ENCODE peak calls at places on chromosomes 7 and 10, in ten cellular contexts. F, B, N, K, Z, O, V, Q, U and M are unnamed samples.

GRCh38 chr7:149870701-149871483 is 2.9 kb upstream of the ATP6V0E2 start:
- DNase-seq in V (no peak), K (no peak), F (peak), N (no peak), O (no peak), Z (no peak), U (no peak), Q (no peak), B (no peak), M (peak)

GRCh38 chr10:9253121-9253520 is 1198.6 kb downstream of the GATA3 start:
- DNase-seq in K (no peak), Z (no peak), F (no peak), U (no peak), B (no peak), O (no peak), V (peak), N (peak), Q (peak), M (no peak)

GRCh38 chr10:11173062-11173461 is 155.4 kb downstream of the CELF2 start:
- DNase-seq in F (no peak), Q (no peak), K (no peak), Z (no peak), V (no peak), N (no peak), O (no peak), U (no peak), B (no peak), M (no peak)

GRCh38 chr7:28802450-28802849 is 155.7 kb downstream of the TRIL start:
- DNase-seq in Q (peak), F (no peak), Z (no peak), O (no peak), B (no peak), N (no peak), K (no peak), U (no peak), V (no peak), M (no peak)

GRCh38 chr10:14056545-14057332 is 274.0 kb downstream of the FRMD4A start:
- DNase-seq in F (peak), N (peak), Q (peak), V (no peak), O (no peak), Z (no peak), B (no peak), K (no peak), U (no peak), M (no peak)

GRCh38 chr7:64874114-64874513 is 29.0 kb upstream of the ZNF273 start:
- DNase-seq in N (no peak), Q (peak), V (peak), F (no peak), U (no peak), K (no peak), B (peak), O (no peak), Z (no peak), M (no peak)

GRCh38 chr10:60759181-60759580 is 19.1 kb upstream of the CDK1 start:
- DNase-seq in O (no peak), F (peak), Z (no peak), B (no peak), U (no peak), K (no peak), N (no peak), Q (no peak), V (no peak), M (no peak)

GRCh38 chr7:56115852-56116538 is at the start of gene NUPR2:
- DNase-seq in V (no peak), Q (no peak), O (no peak), F (no peak), K (no peak), B (no peak), Z (no peak), N (no peak), U (no peak), M (peak)

GRCh38 chr7:19572566-19572965 is 136.3 kb downstream of the POLR1F start:
- DNase-seq in Q (no peak), V (no peak), K (no peak), N (no peak), F (no peak), Z (no peak), B (no peak), U (no peak), O (no peak), M (no peak)

GRCh38 chr7:112501958-112502503 is 21.2 kb downstream of the LSMEM1 start:
- DNase-seq in Z (no peak), B (no peak), O (no peak), U (no peak), Q (no peak), V (no peak), K (no peak), N (no peak), F (no peak), M (no peak)

GRCh38 chr7:30240401-30240800 is 44.0 kb upstream of the ZNRF2 start:
- DNase-seq in Z (no peak), Q (peak), V (no peak), F (peak), K (no peak), B (no peak), O (peak), U (no peak), N (no peak), M (no peak)

GRCh38 chr10:133528845-133529575 is 1.8 kb downstream of the CYP2E1 start:
- DNase-seq in Q (peak), U (no peak), V (peak), B (no peak), K (no peak), Z (no peak), O (no peak), N (no peak), F (no peak), M (no peak)

GRCh38 chr10:75245354-75246001 is 9.7 kb upstream of the COMTD1 start:
- DNase-seq in O (no peak), K (no peak), N (no peak), F (no peak), B (no peak), U (no peak), V (peak), Q (no peak), Z (no peak), M (peak)

GRCh38 chr7:30799206-30799975 is 28.2 kb downstream of the MINDY4 start:
- DNase-seq in O (peak), Z (no peak), Q (peak), U (peak), K (no peak), B (no peak), V (peak), N (peak), F (peak), M (no peak)

GRCh38 chr10:108684431-108684830 is 1238.9 kb downstream of the XPNPEP1 start:
- DNase-seq in O (no peak), U (no peak), V (no peak), F (no peak), B (no peak), Z (no peak), Q (peak), K (no peak), N (no peak), M (no peak)

GRCh38 chr10:110671788-110672579 is 27.8 kb downstream of the RBM20 start:
- DNase-seq in N (peak), Z (peak), V (peak), Q (peak), O (peak), U (no peak), K (peak), F (peak), B (no peak), M (peak)

GRCh38 chr7:155466814-155467675 is 9.1 kb downstream of the EN2 start:
- DNase-seq in Q (no peak), B (no peak), O (no peak), N (no peak), Z (peak), F (peak), V (no peak), U (no peak), K (peak), M (no peak)

GRCh38 chr7:34991938-34992840 is 45.1 kb downstream of the DPY19L1 start:
- DNase-seq in U (no peak), N (peak), K (no peak), Q (peak), B (no peak), F (no peak), Z (no peak), V (peak), O (peak), M (no peak)

GRCh38 chr10:17872191-17873091 is 63.3 kb downstream of the MRC1 start:
- DNase-seq in Z (peak), B (peak), O (peak), N (peak), F (peak), Q (no peak), V (peak), U (no peak), K (peak), M (peak)

GRCh38 chr10:110498087-110498981 is 627 bp downstream of the DUSP5 start:
- DNase-seq in N (peak), O (peak), B (peak), V (no peak), K (no peak), Z (no peak), Q (peak), F (peak), U (no peak), M (peak)

GRCh38 chr10:4684434-4684833 is 141.6 kb upstream of the AKR1E2 start:
- DNase-seq in Z (no peak), O (no peak), Q (peak), U (no peak), N (no peak), V (peak), K (no peak), F (no peak), B (no peak), M (no peak)

GRCh38 chr10:120727001-120727400 is 124.2 kb upstream of the WDR11 start:
- DNase-seq in N (no peak), B (no peak), Z (no peak), K (no peak), F (no peak), U (no peak), Q (peak), V (peak), O (no peak), M (no peak)

GRCh38 chr10:86343761-86344160 is 22.8 kb downstream of the GRID1 start:
- DNase-seq in O (no peak), K (no peak), U (no peak), Z (no peak), F (no peak), V (no peak), B (no peak), N (no peak), Q (no peak), M (no peak)

GRCh38 chr10:104337527-104337984 is 709 bp downstream of the ITPRIP start:
- DNase-seq in K (no peak), U (no peak), N (no peak), O (peak), B (peak), F (peak), V (peak), Z (no peak), Q (no peak), M (peak)

GRCh38 chr7:81162234-81162633 is 243.4 kb upstream of the SEMA3C start:
- DNase-seq in Z (no peak), O (no peak), F (no peak), B (no peak), V (no peak), Q (no peak), N (no peak), U (no peak), K (no peak), M (no peak)

GRCh38 chr10:48800283-48800675 is 115.6 kb downstream of the WDFY4 start:
- DNase-seq in K (no peak), Z (no peak), O (peak), Q (no peak), N (no peak), V (no peak), U (no peak), F (peak), B (peak), M (no peak)

GRCh38 chr7:43880596-43880995 is 11.3 kb upstream of the MRPS24 start:
- DNase-seq in B (no peak), K (no peak), V (no peak), U (no peak), N (no peak), Q (no peak), Z (no peak), F (peak), O (no peak), M (no peak)

GRCh38 chr7:128827248-128827958 is 2.8 kb upstream of the FLNC start:
- DNase-seq in Z (no peak), B (no peak), O (no peak), K (no peak), Q (peak), F (peak), V (peak), N (peak), U (no peak), M (no peak)

GRCh38 chr7:17773289-17773626 is 167.0 kb downstream of the SNX13 start:
- DNase-seq in B (no peak), U (peak), N (peak), F (no peak), K (peak), Q (peak), Z (no peak), O (no peak), V (peak), M (peak)

GRCh38 chr7:102845351-102845750 is 67.4 kb upstream of the LRRC17 start:
- DNase-seq in Z (no peak), K (no peak), U (no peak), F (no peak), B (no peak), O (no peak), N (no peak), V (no peak), Q (no peak), M (no peak)

GRCh38 chr7:66050990-66051424 is 24.6 kb upstream of the ASL start:
- DNase-seq in U (peak), V (peak), K (peak), N (peak), Z (no peak), Q (peak), O (no peak), F (peak), B (no peak), M (no peak)

GRCh38 chr10:76149602-76150138 is 718.2 kb downstream of the LRMDA start:
- DNase-seq in K (no peak), V (no peak), Z (no peak), O (no peak), B (no peak), U (no peak), N (no peak), Q (no peak), F (peak), M (no peak)

GRCh38 chr10:93874309-93875031 is 19.3 kb upstream of the SLC35G1 start:
- DNase-seq in Z (no peak), N (no peak), V (no peak), B (no peak), Q (no peak), U (no peak), K (no peak), F (no peak), O (no peak), M (no peak)

GRCh38 chr7:79282882-79283602 is 170.4 kb downstream of the MAGI2 start:
- DNase-seq in Z (no peak), F (no peak), O (no peak), V (peak), Q (peak), K (peak), B (no peak), N (peak), U (no peak), M (no peak)

GRCh38 chr10:71077143-71077581 is 135.2 kb upstream of the UNC5B start:
- DNase-seq in V (no peak), Q (no peak), Z (no peak), B (no peak), O (no peak), U (no peak), N (no peak), K (no peak), F (peak), M (no peak)

GRCh38 chr10:100529473-100530298 is at the start of gene NDUFB8:
- DNase-seq in Q (peak), U (no peak), F (peak), B (peak), V (peak), O (peak), Z (peak), N (peak), K (peak), M (peak)

GRCh38 chr10:33496096-33496495 is 161.6 kb upstream of the NRP1 start:
- DNase-seq in N (no peak), B (no peak), Z (no peak), K (no peak), U (no peak), F (no peak), O (no peak), Q (no peak), V (no peak), M (no peak)

GRCh38 chr10:62627985-62628384 is 176.5 kb upstream of the ADO start:
- DNase-seq in V (peak), Q (peak), O (no peak), Z (no peak), F (no peak), N (peak), B (no peak), K (no peak), U (no peak), M (peak)

GRCh38 chr10:62633976-62634375 is 170.5 kb upstream of the ADO start:
- DNase-seq in Z (no peak), N (no peak), B (no peak), Q (no peak), F (no peak), K (no peak), V (no peak), O (no peak), U (no peak), M (no peak)

GRCh38 chr10:62636825-62637248 is 167.7 kb upstream of the ADO start:
- DNase-seq in Q (no peak), N (peak), Z (no peak), K (no peak), O (peak), U (no peak), F (no peak), V (peak), B (peak), M (no peak)

GRCh38 chr10:62635127-62635526 is 169.4 kb upstream of the ADO start:
- DNase-seq in Z (no peak), K (no peak), O (no peak), N (no peak), Q (peak), B (no peak), U (no peak), V (no peak), F (no peak), M (no peak)

DNA sequence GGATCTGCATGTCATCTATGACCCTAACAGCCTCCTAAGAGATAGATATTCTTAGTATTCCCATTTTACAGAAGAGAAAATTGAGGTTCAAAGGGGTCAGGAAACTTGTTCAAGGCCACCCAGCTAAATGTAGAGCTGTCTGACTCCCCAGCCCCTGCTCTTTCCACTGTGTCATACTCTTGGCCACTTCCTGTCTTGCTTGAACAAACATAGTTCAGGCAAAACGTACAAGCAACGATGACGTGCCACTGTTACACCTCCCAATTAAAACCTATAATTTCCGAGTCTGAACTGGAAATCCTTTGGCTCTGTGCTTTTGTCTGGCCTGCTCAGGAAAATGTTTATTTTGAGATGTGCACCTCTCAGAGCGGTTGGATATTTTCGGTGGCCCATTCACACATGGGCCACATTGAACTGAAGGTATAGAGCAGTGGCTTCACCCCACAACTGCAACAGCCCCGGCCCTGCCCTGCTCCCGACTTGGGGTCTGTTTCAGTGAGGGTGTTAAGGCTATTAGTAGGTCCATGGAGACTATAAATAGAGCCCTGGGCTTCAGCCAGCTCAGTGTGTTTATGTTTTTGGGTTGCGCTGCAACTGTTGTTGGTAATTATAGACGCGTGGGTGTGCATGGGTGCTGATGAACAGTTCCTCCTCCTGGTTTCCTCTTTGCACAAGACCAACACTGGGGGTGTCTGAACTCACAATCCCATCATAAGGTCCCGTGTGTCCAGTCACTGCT is 172.3 kb upstream of the ADO start:
- DNase-seq in V (peak), O (peak), N (no peak), Z (no peak), B (no peak), F (no peak), K (no peak), U (no peak), Q (peak), M (no peak)
- H3K9ac ChIP-seq in V (no peak), O (no peak), N (no peak), Z (no peak), B (no peak), F (no peak), K (no peak), U (no peak), Q (no peak), M (no peak)

DNA sequence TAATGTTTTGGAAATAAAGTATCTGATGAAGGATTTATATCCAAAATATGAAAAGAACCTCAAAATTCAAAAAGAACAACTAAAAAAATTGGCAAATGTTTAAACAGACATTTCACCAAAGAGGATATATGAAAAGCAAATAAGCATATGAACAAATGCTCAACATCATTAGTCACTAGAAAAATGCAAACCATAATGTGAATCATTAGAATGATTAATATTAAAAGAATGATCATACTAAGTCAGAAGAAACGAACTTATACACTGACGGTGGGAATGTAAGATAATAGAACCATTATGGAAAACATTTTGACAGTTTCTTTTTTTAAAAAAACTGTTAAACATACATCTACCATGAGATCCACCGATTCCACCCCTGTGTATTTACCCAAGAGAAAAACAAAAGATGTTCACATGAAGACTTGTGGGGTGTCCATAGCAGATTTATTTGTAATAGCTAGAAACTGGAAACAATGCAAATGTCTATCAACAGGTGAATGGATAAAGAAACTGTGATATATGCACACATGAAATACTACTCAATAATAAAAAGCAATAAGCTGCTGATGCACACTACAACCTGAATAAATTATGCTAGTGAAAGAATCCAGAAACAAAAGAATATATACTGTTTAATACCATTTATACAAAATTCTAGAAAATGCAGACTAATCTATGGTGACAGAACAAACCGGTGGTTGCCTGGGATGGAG is 35.7 kb downstream of the PRKG1 start:
- DNase-seq in Q (peak), V (peak), U (no peak), B (no peak), K (no peak), N (peak), Z (no peak), F (no peak), O (no peak), M (no peak)
- H3K9ac ChIP-seq in Q (peak), V (peak), U (no peak), B (no peak), K (no peak), N (no peak), Z (no peak), F (no peak), O (no peak), M (no peak)

DNA sequence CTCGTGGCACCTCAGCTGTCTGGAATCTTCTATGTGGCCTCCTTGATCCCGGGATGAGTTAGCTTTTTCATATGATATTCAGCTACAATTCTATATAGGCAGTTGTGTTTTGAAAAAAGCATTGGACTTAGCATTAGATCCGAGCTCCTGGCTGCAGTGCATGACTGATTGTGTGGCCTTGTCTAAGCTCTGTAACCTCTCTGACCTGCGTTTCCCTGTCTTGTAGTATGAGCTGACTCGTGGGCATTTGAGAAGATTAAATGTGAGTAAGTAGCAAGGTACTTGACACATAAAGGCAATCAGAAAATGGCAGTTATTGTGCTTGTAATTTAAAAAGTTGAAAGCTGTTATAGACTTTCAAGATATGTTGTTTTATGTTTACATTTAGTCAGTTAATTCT is 85.9 kb downstream of the CCNY start:
- DNase-seq in V (peak), Q (no peak), O (no peak), N (no peak), F (no peak), U (no peak), K (peak), Z (peak), B (no peak), M (no peak)
- H3K9ac ChIP-seq in V (peak), Q (peak), O (no peak), N (no peak), F (no peak), U (peak), K (no peak), Z (no peak), B (no peak), M (no peak)

DNA sequence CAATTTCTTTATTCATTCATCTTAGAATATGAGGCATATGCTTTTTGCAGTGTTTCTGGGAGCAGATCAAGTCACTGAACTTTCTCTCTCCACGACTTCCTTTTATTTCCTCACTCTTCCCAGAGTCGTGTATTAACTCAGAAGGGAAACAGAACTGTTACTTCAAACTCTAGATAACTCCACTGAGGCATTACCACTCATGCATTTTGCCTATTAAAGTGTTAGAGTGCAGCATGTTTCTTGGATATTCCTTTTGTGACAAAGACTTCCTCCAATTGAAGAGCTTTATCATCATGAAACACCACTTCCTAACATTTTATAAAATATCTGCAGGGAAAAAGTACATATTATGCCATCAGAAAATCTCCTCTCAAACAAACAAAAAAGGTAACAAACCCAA is 797.4 kb upstream of the COBL start:
- DNase-seq in B (no peak), V (no peak), Z (no peak), Q (no peak), N (no peak), F (no peak), O (no peak), K (no peak), U (no peak), M (no peak)
- H3K9ac ChIP-seq in B (no peak), V (no peak), Z (no peak), Q (no peak), N (no peak), F (no peak), O (no peak), K (no peak), U (no peak), M (no peak)